ENCODE peak calls at places on chromosomes 4 and X, in nine cellular contexts. I, W, R, D, G, S, A, B and E are unnamed samples.

GRCh38 chrX:45295587-45295986 is 94.9 kb upstream of the DIPK2B start:
- DNase-seq in A (no peak), D (peak), R (no peak), S (no peak), W (peak), B (no peak), G (peak), I (no peak), E (no peak)

GRCh38 chr4:8914461-8915171 is 43.0 kb upstream of the HMX1 start:
- DNase-seq in D (no peak), I (no peak), G (no peak), A (no peak), W (no peak), R (peak), B (no peak), S (peak), E (peak)

GRCh38 chr4:75338352-75338880 is 175.8 kb downstream of the RCHY1 start:
- DNase-seq in W (no peak), S (no peak), B (no peak), A (no peak), D (no peak), I (no peak), R (no peak), G (no peak), E (no peak)

GRCh38 chrX:147183161-147183560 is 368.6 kb upstream of the CXorf51A start:
- DNase-seq in W (no peak), A (no peak), S (no peak), R (no peak), G (no peak), B (no peak), I (no peak), D (no peak), E (no peak)

GRCh38 chr4:54539500-54540029 is 118.2 kb upstream of the KIT start:
- DNase-seq in B (peak), G (peak), I (no peak), W (peak), D (peak), R (peak), S (no peak), A (peak), E (peak)

GRCh38 chrX:2577844-2578444 is 77.2 kb upstream of the DHRSX start:
- DNase-seq in G (no peak), I (no peak), W (no peak), R (no peak), A (no peak), B (no peak), S (no peak), D (peak), E (no peak)

GRCh38 chr4:528835-529234 is 29.8 kb downstream of the PIGG start:
- DNase-seq in R (peak), D (no peak), W (no peak), G (no peak), I (no peak), B (no peak), A (no peak), S (no peak), E (no peak)

GRCh38 chr4:64781737-64782326 is 372.6 kb upstream of the TECRL start:
- DNase-seq in W (peak), A (no peak), R (no peak), G (no peak), B (no peak), D (peak), S (no peak), I (no peak), E (no peak)

GRCh38 chr4:83876047-83876446 is 340.1 kb downstream of the GPAT3 start:
- DNase-seq in D (no peak), W (no peak), S (no peak), G (no peak), A (no peak), B (no peak), I (no peak), R (no peak), E (no peak)

GRCh38 chr4:22515145-22515887 is 550 bp downstream of the ADGRA3 start:
- DNase-seq in W (peak), G (peak), A (peak), S (peak), R (no peak), I (peak), D (peak), B (peak), E (peak)

GRCh38 chr4:155122382-155122781 is 86.1 kb upstream of the NPY2R start:
- DNase-seq in S (no peak), I (no peak), B (no peak), W (no peak), R (no peak), D (no peak), G (no peak), A (no peak), E (no peak)

GRCh38 chrX:49137492-49137891 is 14.0 kb upstream of the GPKOW start:
- DNase-seq in S (no peak), G (no peak), B (no peak), R (no peak), I (no peak), D (no peak), W (peak), A (peak), E (no peak)

GRCh38 chrX:20829665-20830481 is 544.3 kb upstream of the CNKSR2 start:
- DNase-seq in A (no peak), W (peak), S (no peak), G (no peak), R (no peak), D (peak), I (no peak), B (no peak), E (no peak)

GRCh38 chr4:24321637-24322036 is 262.7 kb downstream of the DHX15 start:
- DNase-seq in B (no peak), R (no peak), D (no peak), I (no peak), S (no peak), G (no peak), A (no peak), W (no peak), E (no peak)

GRCh38 chrX:25004040-25004439 is 11.7 kb downstream of the ARX start:
- DNase-seq in A (no peak), B (no peak), R (no peak), S (no peak), G (no peak), D (no peak), I (no peak), W (no peak), E (no peak)

GRCh38 chrX:355329-356050 is 31.2 kb downstream of the PPP2R3B start:
- DNase-seq in I (no peak), S (no peak), W (no peak), B (no peak), A (no peak), R (no peak), G (no peak), D (no peak), E (no peak)

GRCh38 chrX:14409341-14409740 is 120.0 kb upstream of the GLRA2 start:
- DNase-seq in A (no peak), D (peak), G (no peak), I (no peak), W (peak), R (no peak), S (no peak), B (no peak), E (no peak)

GRCh38 chrX:93422693-93423092 is 250.7 kb downstream of the NAP1L3 start:
- DNase-seq in D (no peak), G (peak), A (peak), I (no peak), B (peak), W (peak), S (no peak), R (no peak), E (peak)

GRCh38 chrX:41716217-41716616 is 7.8 kb upstream of the GPR82 start:
- DNase-seq in D (no peak), G (no peak), A (no peak), W (no peak), I (no peak), R (no peak), S (no peak), B (no peak), E (no peak)

GRCh38 chr4:4507403-4507802 is 34.4 kb downstream of the STX18 start:
- DNase-seq in I (no peak), A (no peak), G (no peak), S (no peak), R (no peak), D (no peak), B (no peak), W (no peak), E (no peak)

GRCh38 chrX:119654112-119654531 is 38.8 kb downstream of the SEPTIN6 start:
- DNase-seq in B (peak), I (peak), R (no peak), S (no peak), D (peak), A (no peak), W (peak), G (peak), E (no peak)

GRCh38 chrX:16316336-16316735 is 149.1 kb downstream of the MAGEB17 start:
- DNase-seq in B (no peak), I (no peak), R (no peak), W (no peak), G (no peak), D (no peak), S (no peak), A (no peak), E (no peak)

GRCh38 chr4:4647041-4647440 is 105.2 kb upstream of the STX18 start:
- DNase-seq in S (no peak), R (no peak), A (no peak), I (no peak), B (no peak), G (no peak), W (no peak), D (no peak), E (no peak)

GRCh38 chr4:17812801-17813200 is 2.0 kb downstream of the NCAPG start:
- DNase-seq in S (no peak), D (no peak), W (peak), G (no peak), A (no peak), B (no peak), I (no peak), R (no peak), E (no peak)

GRCh38 chrX:19121898-19122640 is at the start of gene ADGRG2:
- DNase-seq in S (no peak), D (no peak), B (peak), R (no peak), W (peak), I (no peak), G (peak), A (peak), E (peak)

GRCh38 chr4:183449193-183449888 is 4.9 kb downstream of the CDKN2AIP start:
- DNase-seq in D (peak), S (no peak), I (no peak), W (peak), B (no peak), A (no peak), G (no peak), R (no peak), E (no peak)

GRCh38 chr4:110085131-110085530 is 113.3 kb downstream of the ELOVL6 start:
- DNase-seq in R (no peak), B (no peak), G (peak), S (no peak), W (peak), D (peak), A (peak), I (peak), E (no peak)

GRCh38 chr4:100782356-100782755 is 264.5 kb upstream of the EMCN start:
- DNase-seq in G (no peak), A (no peak), W (peak), S (no peak), B (no peak), I (no peak), R (no peak), D (no peak), E (no peak)

GRCh38 chr4:122450847-122451246 is 5.7 kb downstream of the IL2 start:
- DNase-seq in D (peak), B (peak), I (no peak), A (peak), S (no peak), W (peak), R (no peak), G (no peak), E (no peak)
- TF ChIP-seq CTCF in D (peak), B (peak), I (no peak), A (no peak), S (peak), W (peak), R (no peak), G (no peak), E (peak)

GRCh38 chr4:123399638-123400358 is 3.2 kb downstream of the SPRY1 start:
- DNase-seq in R (no peak), A (no peak), S (no peak), I (no peak), D (peak), G (peak), B (no peak), W (peak), E (no peak)

GRCh38 chr4:123396294-123397275 is at the start of gene SPRY1:
- DNase-seq in G (peak), W (peak), I (peak), B (peak), A (peak), R (peak), D (peak), S (peak), E (peak)

GRCh38 chr4:123397276-123398150 is 918 bp downstream of the SPRY1 start:
- DNase-seq in B (peak), R (no peak), W (peak), S (peak), I (peak), A (peak), G (peak), D (peak), E (peak)

GRCh38 chr4:123398803-123399637 is 2.4 kb downstream of the SPRY1 start:
- DNase-seq in I (peak), S (peak), W (peak), D (peak), A (peak), B (peak), R (no peak), G (peak), E (no peak)

DNA sequence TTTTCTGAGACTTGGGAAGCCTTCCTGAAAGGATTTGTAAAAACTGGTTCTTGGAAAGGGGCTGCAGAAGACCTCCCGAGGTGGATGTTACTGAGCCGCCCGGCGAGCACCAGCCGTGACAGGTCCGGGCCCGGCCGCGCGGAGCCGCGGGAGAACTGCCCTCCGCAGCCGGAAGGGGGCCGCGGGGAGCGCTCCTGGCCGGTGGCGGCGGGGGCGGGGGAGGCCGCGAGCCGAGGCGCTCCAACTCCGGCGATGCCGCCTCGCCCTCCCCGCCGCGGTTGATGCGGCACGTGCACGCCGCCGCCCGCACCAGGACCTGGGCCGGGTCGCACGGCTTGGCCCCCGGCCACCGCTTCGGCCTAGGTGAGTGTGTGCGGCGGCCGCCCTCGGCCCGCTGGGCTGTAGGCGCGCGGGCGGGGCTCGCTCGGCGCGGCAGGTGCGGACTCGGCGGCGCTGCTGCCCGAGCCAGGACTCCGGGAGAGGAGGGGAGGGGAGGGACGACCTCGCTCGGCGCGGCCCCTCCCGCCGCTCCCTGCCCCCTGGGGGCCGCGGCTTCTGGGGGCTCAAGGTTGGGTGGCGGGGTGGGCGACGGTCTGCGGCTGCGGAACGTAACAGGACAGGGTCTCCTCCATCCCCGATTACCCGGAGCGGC is 1.7 kb downstream of the SPRY1 start:
- DNase-seq in S (peak), R (peak), A (peak), G (peak), B (peak), W (peak), D (peak), I (peak), E (peak)
- TF ChIP-seq CTCF in S (peak), R (no peak), A (peak), G (peak), B (peak), W (peak), D (peak), I (peak), E (peak)

GRCh38 chr4:121674696-121675095 is 22.1 kb downstream of the ANXA5 start:
- DNase-seq in I (no peak), G (no peak), R (no peak), A (no peak), W (no peak), B (no peak), D (no peak), S (no peak), E (no peak)

GRCh38 chr4:121677524-121677923 is 19.3 kb downstream of the ANXA5 start:
- DNase-seq in W (no peak), R (no peak), S (no peak), A (no peak), D (no peak), B (no peak), I (no peak), G (no peak), E (no peak)

GRCh38 chr4:121674191-121674590 is 22.6 kb downstream of the ANXA5 start:
- DNase-seq in B (no peak), S (no peak), A (no peak), W (no peak), I (no peak), R (no peak), D (no peak), G (no peak), E (no peak)

GRCh38 chr4:121676388-121677075 is 20.2 kb downstream of the ANXA5 start:
- DNase-seq in G (no peak), I (no peak), R (no peak), B (no peak), A (no peak), W (no peak), S (no peak), D (no peak), E (no peak)

DNA sequence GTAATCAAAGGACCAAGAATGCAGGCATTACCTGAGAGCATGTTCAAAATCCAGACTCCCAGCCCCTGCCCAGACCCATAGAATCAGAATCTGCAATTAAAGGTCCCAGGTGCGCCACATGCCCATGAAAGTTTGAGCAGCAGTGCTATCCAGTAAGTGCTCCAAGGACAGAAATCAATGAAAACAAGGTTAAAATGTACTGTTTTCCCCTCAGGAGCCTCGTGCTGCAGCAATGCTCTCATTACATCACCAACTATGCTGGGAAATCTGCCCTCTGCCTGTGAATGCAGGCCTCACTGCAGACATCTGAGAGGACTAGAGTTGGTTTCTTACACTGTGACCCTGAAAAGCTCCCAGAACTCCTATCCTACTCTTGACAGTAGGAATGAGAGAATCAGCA is 21.1 kb downstream of the ANXA5 start:
- DNase-seq in S (no peak), A (no peak), D (peak), R (no peak), B (no peak), I (no peak), G (no peak), W (peak), E (no peak)
- TF ChIP-seq CTCF in S (no peak), A (no peak), D (peak), R (no peak), B (peak), I (no peak), G (no peak), W (peak), E (peak)

DNA sequence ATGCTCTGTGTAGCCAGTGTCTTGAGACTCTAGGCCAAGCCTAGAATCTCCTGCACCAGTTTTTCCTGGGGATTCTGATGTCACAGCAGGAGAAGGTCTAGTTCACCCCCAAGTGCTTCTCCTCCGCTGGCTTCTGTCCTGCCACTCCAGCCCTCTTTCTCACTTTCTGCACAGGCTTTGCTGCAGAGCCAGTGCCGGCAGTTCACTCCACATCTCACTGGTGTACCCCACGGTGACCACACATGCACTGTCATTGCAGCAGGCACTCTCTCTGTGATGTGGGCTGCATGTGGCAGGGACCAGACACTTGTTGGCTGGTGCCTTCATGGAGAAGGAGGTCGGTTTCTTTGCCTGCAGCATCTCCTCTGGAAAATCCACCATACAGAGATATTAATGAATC is 643.8 kb upstream of the GALNTL6 start:
- DNase-seq in B (no peak), A (no peak), R (no peak), W (no peak), I (no peak), S (no peak), G (no peak), D (no peak), E (no peak)
- TF ChIP-seq CTCF in B (no peak), A (no peak), R (no peak), W (no peak), I (no peak), S (no peak), G (no peak), D (no peak), E (no peak)

GRCh38 chr4:84966382-84967291 is at the start of gene WDFY3:
- DNase-seq in R (peak), A (peak), D (peak), W (peak), B (peak), I (no peak), S (no peak), G (peak), E (peak)

GRCh38 chr4:84967292-84967651 is 782 bp upstream of the WDFY3 start:
- DNase-seq in A (no peak), S (no peak), B (no peak), R (no peak), I (no peak), D (no peak), W (peak), G (no peak), E (no peak)

GRCh38 chr4:84968936-84969335 is 2.4 kb upstream of the WDFY3 start:
- DNase-seq in I (no peak), W (no peak), S (no peak), D (no peak), A (no peak), B (no peak), G (no peak), R (no peak), E (no peak)

GRCh38 chr4:84965558-84966381 is 720 bp downstream of the WDFY3 start:
- DNase-seq in I (no peak), W (peak), B (peak), G (peak), S (no peak), R (no peak), A (peak), D (no peak), E (peak)

GRCh38 chr4:84971319-84971932 is 4.9 kb upstream of the WDFY3 start:
- DNase-seq in R (no peak), A (no peak), G (no peak), I (no peak), S (no peak), B (no peak), W (peak), D (no peak), E (no peak)
- TF ChIP-seq CTCF in R (no peak), A (peak), G (peak), I (no peak), S (peak), B (peak), W (peak), D (no peak), E (peak)

DNA sequence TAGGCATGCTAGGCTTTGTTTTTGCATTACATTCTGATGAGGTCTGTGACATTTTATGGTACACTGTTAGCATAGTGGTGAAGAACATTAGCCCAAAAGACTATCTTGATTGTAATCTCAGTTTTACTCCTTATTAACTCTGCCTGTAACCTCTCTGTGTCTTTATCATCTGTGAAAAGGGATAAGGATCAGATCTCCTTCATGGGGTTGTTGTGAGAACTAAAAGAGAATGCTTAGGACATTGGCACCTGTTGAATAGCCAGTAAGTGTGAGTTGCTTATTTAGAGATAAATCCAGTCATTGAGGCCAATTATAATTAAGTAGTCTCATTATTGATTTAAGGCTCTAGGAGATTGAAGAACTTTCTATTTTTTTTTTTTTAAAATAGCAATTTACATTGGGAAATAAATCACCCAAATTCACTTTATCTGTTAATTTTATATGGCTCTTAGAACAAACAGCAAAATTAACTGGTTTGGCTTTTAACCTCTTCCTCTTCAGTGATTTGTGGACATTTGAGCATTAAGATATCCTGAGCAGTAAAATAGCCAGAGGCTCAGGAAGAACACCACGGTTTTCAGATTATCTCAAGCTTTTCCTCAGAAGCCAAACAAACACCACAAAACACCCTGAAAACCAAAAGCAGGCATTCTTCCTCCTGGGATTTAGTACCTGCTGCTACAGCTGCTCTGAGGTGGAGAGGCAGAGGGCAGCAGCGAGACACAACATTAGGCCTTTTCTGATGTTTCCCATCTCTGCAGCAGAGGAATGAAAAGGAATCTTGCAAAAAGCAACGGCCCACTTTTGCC is 192.9 kb downstream of the ARHGAP10 start:
- DNase-seq in S (no peak), I (no peak), D (peak), A (peak), W (peak), R (no peak), G (peak), B (peak), E (no peak)
- TF ChIP-seq CTCF in S (no peak), I (no peak), D (peak), A (no peak), W (peak), R (no peak), G (peak), B (peak), E (peak)

GRCh38 chrX:114962209-114962608 is 55.2 kb downstream of the IL13RA2 start:
- DNase-seq in A (no peak), W (no peak), R (no peak), S (no peak), I (no peak), B (no peak), G (no peak), D (no peak), E (no peak)
- TF ChIP-seq CTCF in A (no peak), W (no peak), R (no peak), S (no peak), I (no peak), B (no peak), G (no peak), D (no peak), E (no peak)